ENCODE peak calls at places on chromosomes 11 and 22, in ten cellular contexts. U is prostate gland; S is lung; H is lower lobe of right lung; P is GM12878; G is BJ; D is SJSA1; Q is effector memory CD4-positive, alpha-beta T cell; F is psoas muscle; B is CD4-positive, alpha-beta memory T cell. O is an unnamed sample. For H3K27me3, the result is how much of the 10 kb centered on the place peaks cover.

GRCh38 chr11:103326070-103326794 is 217.0 kb downstream of the DYNC2H1 start:
- DNase-seq in F (no peak), Q (no peak), S (peak), B (peak), U (peak), H (no peak), D (peak), P (peak), G (peak), O (peak)

GRCh38 chr22:40322061-40322460 is 24.2 kb upstream of the ADSL start:
- DNase-seq in H (no peak), G (no peak), U (no peak), Q (no peak), P (no peak), S (no peak), F (no peak), B (no peak), D (peak), O (no peak)

GRCh38 chr11:2303627-2304155 is 1.9 kb downstream of the TSPAN32 start:
- DNase-seq in Q (no peak), B (no peak), D (no peak), U (no peak), G (no peak), P (no peak), S (no peak), F (no peak), H (peak), O (peak)

GRCh38 chr11:106697058-106697457 is 321.2 kb downstream of the GUCY1A2 start:
- DNase-seq in U (no peak), S (no peak), F (no peak), Q (no peak), H (no peak), G (peak), P (no peak), B (no peak), D (no peak), O (no peak)

GRCh38 chr11:122248130-122248529 is 132.1 kb upstream of the BLID start:
- DNase-seq in H (no peak), G (no peak), S (no peak), P (no peak), F (peak), D (no peak), Q (no peak), U (no peak), B (no peak), O (no peak)

GRCh38 chr11:64597671-64598101 is 6.7 kb downstream of the SLC22A12 start:
- DNase-seq in D (no peak), P (no peak), B (no peak), U (no peak), G (no peak), H (peak), Q (no peak), S (no peak), F (peak), O (peak)

GRCh38 chr11:100273066-100273815 is 413.8 kb upstream of the ARHGAP42 start:
- DNase-seq in B (no peak), H (no peak), D (no peak), U (no peak), P (no peak), G (no peak), S (no peak), F (no peak), Q (no peak), O (no peak)

GRCh38 chr11:46015941-46016340 is 93.5 kb downstream of the LARGE2 start:
- DNase-seq in U (no peak), G (no peak), D (peak), S (no peak), Q (no peak), P (no peak), H (no peak), F (no peak), B (no peak), O (no peak)

GRCh38 chr11:93734427-93735222 is 6.7 kb downstream of the TAF1D start:
- DNase-seq in U (no peak), S (no peak), Q (no peak), B (no peak), G (no peak), P (no peak), F (no peak), D (no peak), H (no peak), O (no peak)

GRCh38 chr22:20516399-20516798 is 9.0 kb downstream of the MED15 start:
- DNase-seq in S (no peak), F (no peak), P (no peak), U (no peak), H (no peak), Q (no peak), G (no peak), B (no peak), D (no peak), O (no peak)

GRCh38 chr11:18005376-18006129 is 7.3 kb downstream of the SERGEF start:
- DNase-seq in B (no peak), F (no peak), U (no peak), S (no peak), H (no peak), D (no peak), Q (no peak), G (no peak), P (no peak), O (no peak)

GRCh38 chr11:28089378-28089777 is 18.6 kb downstream of the KIF18A start:
- DNase-seq in H (no peak), S (no peak), U (no peak), F (no peak), Q (no peak), D (no peak), G (no peak), P (no peak), B (no peak), O (no peak)

GRCh38 chr11:27293500-27294417 is 69.3 kb downstream of the CCDC34 start:
- DNase-seq in H (no peak), G (no peak), F (no peak), D (peak), P (no peak), S (no peak), U (no peak), B (no peak), Q (no peak), O (no peak)

GRCh38 chr22:36773935-36774334 is 2.0 kb downstream of the IFT27 start:
- DNase-seq in B (no peak), F (no peak), G (no peak), S (no peak), D (no peak), P (no peak), H (no peak), U (no peak), Q (no peak), O (peak)

GRCh38 chr22:42938976-42939375 is 76.0 kb downstream of the PACSIN2 start:
- DNase-seq in S (no peak), H (no peak), F (no peak), U (peak), P (no peak), Q (no peak), B (no peak), D (no peak), G (no peak), O (no peak)
- H3K4me3 ChIP-seq in S (no peak), H (no peak), F (no peak), U (no peak), P (no peak), Q (no peak), B (no peak), D (no peak), G (no peak), O (no peak)

GRCh38 chr11:129425214-129425613 is 49.6 kb downstream of the BARX2 start:
- DNase-seq in D (no peak), G (no peak), Q (no peak), F (no peak), P (no peak), B (no peak), S (no peak), H (no peak), U (no peak), O (no peak)

GRCh38 chr11:129426776-129427175 is 51.1 kb downstream of the BARX2 start:
- DNase-seq in D (no peak), F (no peak), P (no peak), H (no peak), G (no peak), B (no peak), U (no peak), Q (no peak), S (no peak), O (no peak)

GRCh38 chr11:129427376-129427775 is 51.7 kb downstream of the BARX2 start:
- DNase-seq in Q (no peak), S (no peak), H (no peak), B (no peak), P (no peak), F (no peak), U (no peak), G (no peak), D (no peak), O (no peak)

GRCh38 chr11:129428027-129428426 is 52.4 kb downstream of the BARX2 start:
- DNase-seq in F (no peak), G (no peak), U (no peak), S (no peak), D (no peak), P (no peak), H (no peak), Q (no peak), B (no peak), O (no peak)

DNA sequence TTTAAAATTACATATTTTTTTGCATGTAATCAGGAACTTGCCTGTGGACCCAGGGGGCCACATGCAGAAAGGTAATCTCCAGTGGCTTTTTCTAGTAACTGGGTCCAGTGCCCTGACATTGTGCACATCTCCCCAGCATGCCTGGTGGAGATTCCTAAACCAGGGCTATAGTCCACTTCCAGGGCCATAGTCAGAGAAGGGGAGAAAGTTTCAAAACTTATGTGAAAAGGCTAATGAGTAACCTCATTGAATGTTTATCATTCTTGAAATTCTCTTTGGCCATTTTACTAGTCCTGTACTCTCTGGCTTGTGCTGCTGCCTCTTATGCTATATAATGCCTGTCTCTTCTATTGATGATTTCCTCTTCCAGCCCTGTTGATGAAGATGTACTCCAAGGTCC is 47.8 kb downstream of the BARX2 start:
- DNase-seq in P (no peak), Q (no peak), G (no peak), F (no peak), U (no peak), H (no peak), S (no peak), B (no peak), D (no peak), O (no peak)
- H3K27me3 ChIP-seq in P (under half), Q (under half), G (under half), F (under half), U (under half), H (under half), S (under half), B (under half), D (under half), O (under half)

GRCh38 chr11:126280595-126280994 is 2.3 kb upstream of the TIRAP start:
- DNase-seq in S (no peak), G (no peak), F (no peak), P (no peak), D (no peak), B (no peak), Q (no peak), H (no peak), U (no peak), O (no peak)
- H3K4me3 ChIP-seq in S (no peak), G (no peak), F (no peak), P (no peak), D (no peak), B (no peak), Q (no peak), H (no peak), U (no peak), O (no peak)

GRCh38 chr22:48574776-48575566 is 1252.7 kb downstream of the BRD1 start:
- DNase-seq in U (peak), B (no peak), H (peak), S (peak), D (peak), G (no peak), F (peak), Q (no peak), P (no peak), O (peak)

GRCh38 chr22:48577014-48577690 is 1250.5 kb downstream of the BRD1 start:
- DNase-seq in P (no peak), G (no peak), U (no peak), S (no peak), H (peak), F (no peak), Q (no peak), B (no peak), D (no peak), O (peak)

GRCh38 chr22:48576333-48577013 is 1251.2 kb downstream of the BRD1 start:
- DNase-seq in H (peak), Q (no peak), P (no peak), S (no peak), B (no peak), D (peak), G (no peak), F (no peak), U (peak), O (peak)

GRCh38 chr22:48577691-48578090 is 1250.0 kb downstream of the BRD1 start:
- DNase-seq in F (no peak), S (no peak), Q (no peak), U (no peak), B (no peak), H (peak), P (no peak), D (no peak), G (no peak), O (no peak)

DNA sequence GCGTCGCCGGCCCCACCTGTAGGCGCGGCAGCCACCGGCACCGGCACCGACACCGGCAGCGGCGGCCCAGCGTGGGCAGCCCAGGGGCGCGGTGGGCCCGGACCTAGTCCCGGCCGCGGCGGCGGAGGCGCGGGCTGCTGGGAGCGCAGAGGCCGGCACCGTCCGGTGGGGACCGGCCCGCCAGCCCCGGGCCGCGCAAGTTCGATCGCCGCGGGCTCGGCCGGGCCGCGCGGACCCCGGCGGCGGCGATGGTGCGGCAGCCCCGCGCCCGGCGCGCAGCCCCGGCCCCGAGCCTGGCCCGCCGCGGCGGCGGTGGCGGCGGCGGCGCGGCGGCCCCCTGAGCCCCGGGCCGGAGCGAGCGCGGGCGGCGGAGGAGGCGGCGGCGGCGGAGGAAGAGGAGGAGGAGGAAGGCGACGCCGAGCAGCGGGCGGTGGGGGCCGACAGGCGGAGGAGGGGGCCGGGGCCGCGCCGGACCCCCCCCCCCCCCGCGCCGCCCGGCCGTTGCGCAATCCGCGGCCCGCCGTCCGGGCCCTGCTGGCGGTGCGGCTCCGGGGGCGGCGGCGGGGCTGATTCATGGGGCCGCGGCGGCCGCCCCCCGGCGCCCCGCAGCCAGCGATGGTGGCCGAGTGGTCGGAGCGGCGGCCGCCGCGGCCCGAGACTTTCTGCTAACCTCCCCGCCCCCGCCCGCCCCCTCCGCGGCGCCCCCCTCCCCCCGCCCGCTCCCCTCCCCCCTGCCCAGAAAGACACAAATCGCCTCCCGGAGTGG is 1251.9 kb downstream of the BRD1 start:
- DNase-seq in B (no peak), F (no peak), U (no peak), P (no peak), D (no peak), Q (no peak), H (peak), G (no peak), S (no peak), O (peak)
- H3K27me3 ChIP-seq in B (under half), F (under half), U (under half), P (under half), D (under half), Q (under half), H (under half), G (under half), S (under half), O (under half)

GRCh38 chr22:47086596-47087248 is 324.3 kb downstream of the TBC1D22A start:
- DNase-seq in G (no peak), S (no peak), B (no peak), U (no peak), P (no peak), Q (no peak), D (no peak), H (no peak), F (no peak), O (no peak)
- H3K4me3 ChIP-seq in G (no peak), S (no peak), B (no peak), U (no peak), P (no peak), Q (no peak), D (no peak), H (no peak), F (no peak), O (no peak)

DNA sequence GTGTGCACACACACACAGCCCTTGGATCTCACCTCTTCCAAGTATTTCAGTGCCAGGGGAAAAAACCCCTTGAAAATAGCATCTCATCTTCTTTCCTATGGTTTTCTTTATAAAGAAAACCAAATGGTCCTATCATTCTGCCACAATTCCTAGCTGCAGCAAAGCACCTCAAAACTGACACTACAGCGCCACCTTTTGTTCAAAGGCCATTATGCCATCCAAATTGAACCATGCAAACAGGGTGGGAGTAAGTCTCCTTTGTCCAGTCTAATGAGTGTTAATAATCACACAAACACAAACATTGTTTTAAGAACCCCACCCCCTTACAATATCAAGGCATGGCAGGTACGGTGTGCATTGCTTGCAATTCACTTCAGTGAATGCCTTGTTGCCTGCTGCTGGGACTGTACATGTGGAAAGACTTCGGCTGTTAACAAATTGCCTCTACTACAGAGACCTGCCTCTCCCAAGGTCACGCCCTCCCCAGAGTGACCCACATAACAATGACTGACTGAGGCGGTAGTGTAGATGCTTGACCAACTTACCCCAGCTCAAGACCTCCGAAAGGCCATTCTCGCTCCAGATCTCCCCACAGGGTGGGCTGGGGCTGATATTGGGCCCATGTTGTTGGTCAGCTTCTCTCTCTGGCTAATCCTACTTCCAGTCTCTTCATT is 31.7 kb downstream of the FAM181B start:
- DNase-seq in Q (no peak), D (peak), U (no peak), F (no peak), P (no peak), B (no peak), H (no peak), S (no peak), G (no peak), O (peak)
- H3K27me3 ChIP-seq in Q (under half), D (under half), U (under half), F (under half), P (under half), B (under half), H (under half), S (under half), G (under half), O (under half)

GRCh38 chr22:22178566-22178965 is 66.0 kb upstream of the VPREB1 start:
- DNase-seq in G (no peak), B (no peak), D (no peak), S (no peak), H (no peak), P (no peak), Q (no peak), U (no peak), F (no peak), O (no peak)

GRCh38 chr22:22178992-22179391 is 65.6 kb upstream of the VPREB1 start:
- DNase-seq in H (no peak), U (no peak), Q (no peak), F (no peak), S (no peak), G (no peak), P (no peak), B (no peak), D (no peak), O (no peak)

GRCh38 chr22:22181515-22181959 is 63.0 kb upstream of the VPREB1 start:
- DNase-seq in Q (no peak), U (no peak), H (no peak), P (no peak), G (no peak), F (no peak), B (no peak), S (no peak), D (no peak), O (no peak)

GRCh38 chr22:22180738-22181514 is 63.7 kb upstream of the VPREB1 start:
- DNase-seq in B (no peak), H (no peak), P (no peak), G (no peak), F (no peak), Q (no peak), U (no peak), S (no peak), D (no peak), O (no peak)

DNA sequence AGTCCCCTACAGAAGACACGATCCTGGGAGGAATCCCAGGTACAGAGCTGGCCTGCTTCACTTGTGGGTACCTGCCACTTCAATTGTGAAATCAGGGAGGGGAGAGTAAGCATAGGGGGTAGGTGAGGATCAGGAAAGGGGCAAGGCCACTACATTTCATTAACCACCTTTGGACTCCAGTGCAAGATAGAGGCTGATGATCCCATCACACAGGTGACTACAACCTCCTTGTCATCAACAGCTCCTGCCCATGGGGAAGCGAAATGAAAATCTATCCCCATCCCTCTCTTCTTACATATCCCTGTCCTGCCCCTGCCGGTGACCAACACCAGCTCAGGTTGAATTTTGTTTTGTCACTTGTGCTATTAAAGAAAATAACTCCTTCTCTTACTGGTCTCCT is 64.7 kb upstream of the VPREB1 start:
- DNase-seq in P (no peak), S (no peak), H (no peak), B (no peak), F (no peak), D (no peak), Q (no peak), U (no peak), G (no peak), O (no peak)
- H3K4me3 ChIP-seq in P (no peak), S (no peak), H (no peak), B (no peak), F (no peak), D (no peak), Q (no peak), U (no peak), G (no peak), O (no peak)

GRCh38 chr11:116501728-116502127 is 271.1 kb downstream of the BUD13 start:
- DNase-seq in D (no peak), Q (no peak), U (no peak), S (no peak), H (no peak), G (no peak), P (no peak), B (no peak), F (no peak), O (peak)
- H3K27me3 ChIP-seq in D (under half), Q (under half), U (under half), S (under half), H (under half), G (under half), P (under half), B (under half), F (under half), O (under half)

GRCh38 chr11:47589103-47589502 is 2.6 kb downstream of the FAM180B start:
- DNase-seq in H (no peak), B (no peak), G (no peak), S (no peak), P (no peak), D (no peak), Q (no peak), F (no peak), U (no peak), O (peak)
- H3K4me3 ChIP-seq in H (no peak), B (no peak), G (no peak), S (no peak), P (no peak), D (no peak), Q (no peak), F (peak), U (no peak), O (no peak)